ENCODE peak calls at places on chromosomes 3 and 15, in five cellular contexts. F is colonic mucosa, U is right atrium auricular region, N is lower lobe of right lung, E is GM10248. A is an unnamed sample.
A peak's percentile ranks its signal among the peaks of the same experiment; 100 is the strongest.

GRCh38 chr3:187208159-187208558 is 10.9 kb downstream of the RTP1 start:
- DNase-seq in F (no peak), U (no peak), N (no peak), E (no peak), A (no peak)

GRCh38 chr3:148992027-148992634 is 791 bp downstream of the GYG1 start:
- DNase-seq in F (peak; percentile 44), U (no peak), N (peak; percentile 72), E (peak; percentile 60), A (no peak)

GRCh38 chr3:115062412-115062956 is 84.6 kb downstream of the ZBTB20 start:
- DNase-seq in F (no peak), U (no peak), N (no peak), E (no peak), A (peak; percentile 32)

GRCh38 chr3:168024537-168024941 is 71.2 kb downstream of the GOLIM4 start:
- DNase-seq in F (no peak), U (no peak), N (no peak), E (no peak), A (peak; percentile 70)

GRCh38 chr3:150334974-150335373 is 73.1 kb upstream of the TSC22D2 start:
- DNase-seq in F (no peak), U (no peak), N (no peak), E (no peak), A (no peak)

GRCh38 chr3:141399979-141400971 is 32.0 kb downstream of the ZBTB38 start:
- DNase-seq in F (peak; percentile 65), U (no peak), N (no peak), E (no peak), A (no peak)

GRCh38 chr3:132228923-132229322 is 88.3 kb upstream of the ACP3 start:
- DNase-seq in F (no peak), U (no peak), N (no peak), E (no peak), A (no peak)

GRCh38 chr15:38818156-38818745 is 253.6 kb upstream of the RASGRP1 start:
- DNase-seq in F (no peak), U (no peak), N (no peak), E (no peak), A (no peak)

GRCh38 chr3:112303811-112304325 is 9.9 kb upstream of the SLC9C1 start:
- DNase-seq in F (no peak), U (no peak), N (no peak), E (no peak), A (no peak)

GRCh38 chr3:66418432-66419052 is 82.3 kb downstream of the LRIG1 start:
- DNase-seq in F (no peak), U (no peak), N (peak; percentile 83), E (no peak), A (no peak)

GRCh38 chr15:88636039-88636438 is 2.8 kb upstream of the ISG20 start:
- DNase-seq in F (peak; percentile 56), U (no peak), N (peak; percentile 61), E (no peak), A (no peak)

GRCh38 chr3:183301937-183302580 is 49.0 kb downstream of the B3GNT5 start:
- DNase-seq in F (no peak), U (no peak), N (no peak), E (no peak), A (no peak)

GRCh38 chr3:40079203-40079844 is 230.2 kb upstream of the EIF1B start:
- DNase-seq in F (no peak), U (no peak), N (no peak), E (no peak), A (peak; percentile 49)

GRCh38 chr3:45426161-45426560 is 37.8 kb downstream of the LARS2 start:
- DNase-seq in F (no peak), U (no peak), N (peak; percentile 63), E (no peak), A (no peak)

GRCh38 chr3:120101624-120102023 is 7.4 kb upstream of the GSK3B start:
- DNase-seq in F (no peak), U (no peak), N (no peak), E (no peak), A (no peak)

GRCh38 chr3:17577795-17578520 is 164.5 kb downstream of the TBC1D5 start:
- DNase-seq in F (no peak), U (no peak), N (no peak), E (no peak), A (no peak)

GRCh38 chr15:56844463-56844862 is 74.0 kb upstream of the TCF12 start:
- DNase-seq in F (no peak), U (no peak), N (no peak), E (no peak), A (no peak)

GRCh38 chr15:74134387-74135027 is 4.1 kb downstream of the ISLR2 start:
- DNase-seq in F (peak; percentile 54), U (no peak), N (no peak), E (no peak), A (no peak)
- TF ChIP-seq CTCF in F (peak; percentile 31), U (peak; percentile 46), N (peak; percentile 35), E (peak; percentile 41), A (peak; percentile 56)

DNA sequence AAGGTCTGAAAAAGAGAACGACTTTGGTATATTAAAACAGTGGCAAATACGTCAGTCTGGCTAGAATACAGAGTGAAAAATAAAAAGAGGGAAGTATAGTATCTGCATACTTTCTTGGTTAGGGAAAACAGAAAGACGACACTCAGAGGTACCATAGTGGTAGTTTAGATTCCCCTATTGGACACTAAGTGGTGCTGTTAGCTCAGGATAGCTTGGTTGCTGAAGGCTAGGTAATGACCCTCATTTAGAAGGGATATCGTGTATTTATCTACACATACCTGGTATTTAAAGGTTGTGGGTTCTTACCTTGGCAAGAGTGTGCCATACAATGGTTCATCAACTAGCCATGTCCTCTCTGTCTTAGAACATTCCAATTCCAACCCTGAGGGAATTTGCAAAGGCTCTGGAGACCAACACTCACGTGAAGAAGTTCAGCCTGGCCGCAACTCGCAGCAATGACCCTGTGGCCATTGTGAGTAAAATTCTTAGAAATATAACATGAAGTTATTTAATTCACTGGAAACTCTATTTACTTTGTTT is 31.0 kb downstream of the TMOD2 start:
- DNase-seq in F (no peak), U (no peak), N (no peak), E (no peak), A (no peak)
- TF ChIP-seq CTCF in F (no peak), U (no peak), N (peak; percentile 38), E (no peak), A (peak; percentile 19)

DNA sequence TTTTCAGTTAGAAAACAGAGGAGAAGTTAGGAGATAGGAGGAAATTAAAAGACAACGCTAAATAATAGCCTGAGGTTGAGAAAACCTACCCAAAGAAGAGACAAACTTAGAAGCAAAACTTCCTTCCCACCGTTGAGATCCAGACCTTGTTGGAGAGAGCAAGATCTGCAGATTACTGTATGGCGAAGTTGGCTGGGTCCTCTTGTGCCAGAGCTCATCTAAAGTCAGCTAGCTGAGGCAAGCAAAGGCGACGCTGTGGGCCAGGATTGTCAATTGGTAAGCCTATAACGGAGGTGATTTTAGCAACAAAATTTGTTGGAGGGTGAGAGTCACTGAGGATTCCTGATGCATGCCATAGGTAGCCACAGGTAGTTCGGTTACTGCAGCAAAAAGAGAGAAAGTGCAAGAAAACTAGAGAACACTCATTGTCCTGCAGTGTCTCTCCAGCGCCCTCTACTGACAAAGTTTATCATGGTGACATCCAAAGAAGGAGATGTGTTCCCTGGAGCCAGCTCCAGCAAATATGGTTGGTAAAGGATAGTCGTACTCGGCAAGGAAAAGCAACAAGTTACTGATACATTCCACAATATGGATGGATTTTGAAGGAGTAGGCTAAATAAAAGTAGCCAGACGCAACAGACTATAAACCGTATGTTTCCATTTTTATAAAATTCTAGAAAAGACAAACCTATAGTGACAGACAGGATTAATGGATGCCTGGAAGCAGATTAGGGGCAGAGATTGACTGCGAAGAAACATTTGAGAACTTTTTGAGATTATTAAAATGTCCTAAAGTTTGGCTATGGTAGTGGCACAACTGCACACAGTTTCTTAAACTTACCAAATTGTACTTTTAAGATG is 9.8 kb upstream of the OR5K4 start:
- DNase-seq in F (peak; percentile 48), U (no peak), N (no peak), E (peak; percentile 51), A (no peak)
- TF ChIP-seq CTCF in F (peak; percentile 42), U (no peak), N (peak; percentile 50), E (peak; percentile 47), A (peak; percentile 42)

DNA sequence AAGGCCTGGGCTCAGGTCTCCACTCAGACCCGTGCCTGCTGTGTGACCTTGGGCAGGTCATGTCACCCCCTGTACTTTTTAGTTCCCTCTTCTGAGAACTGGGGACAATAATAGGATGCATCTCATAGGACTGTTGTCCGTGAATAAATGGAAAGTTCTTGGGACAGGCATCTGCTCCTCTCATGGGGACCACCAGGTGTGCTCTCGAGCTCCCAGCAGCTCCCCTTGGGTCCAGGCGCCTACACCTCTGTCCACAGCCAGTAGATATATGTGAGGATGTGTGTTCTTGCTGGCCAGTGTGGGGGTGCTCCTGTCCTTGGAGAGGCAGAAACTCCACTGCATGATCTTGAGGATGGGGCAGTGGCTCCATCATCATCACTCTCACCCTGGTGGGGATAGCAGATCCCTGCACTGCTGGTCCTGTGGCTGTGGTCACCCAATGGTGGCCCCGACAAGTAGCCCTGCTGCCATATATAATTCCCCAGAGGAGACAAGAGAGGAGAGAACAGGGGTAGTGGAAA is 257.6 kb upstream of the TLE3 start:
- DNase-seq in F (no peak), U (peak; percentile 49), N (no peak), E (no peak), A (no peak)
- TF ChIP-seq CTCF in F (no peak), U (no peak), N (no peak), E (no peak), A (no peak)

DNA sequence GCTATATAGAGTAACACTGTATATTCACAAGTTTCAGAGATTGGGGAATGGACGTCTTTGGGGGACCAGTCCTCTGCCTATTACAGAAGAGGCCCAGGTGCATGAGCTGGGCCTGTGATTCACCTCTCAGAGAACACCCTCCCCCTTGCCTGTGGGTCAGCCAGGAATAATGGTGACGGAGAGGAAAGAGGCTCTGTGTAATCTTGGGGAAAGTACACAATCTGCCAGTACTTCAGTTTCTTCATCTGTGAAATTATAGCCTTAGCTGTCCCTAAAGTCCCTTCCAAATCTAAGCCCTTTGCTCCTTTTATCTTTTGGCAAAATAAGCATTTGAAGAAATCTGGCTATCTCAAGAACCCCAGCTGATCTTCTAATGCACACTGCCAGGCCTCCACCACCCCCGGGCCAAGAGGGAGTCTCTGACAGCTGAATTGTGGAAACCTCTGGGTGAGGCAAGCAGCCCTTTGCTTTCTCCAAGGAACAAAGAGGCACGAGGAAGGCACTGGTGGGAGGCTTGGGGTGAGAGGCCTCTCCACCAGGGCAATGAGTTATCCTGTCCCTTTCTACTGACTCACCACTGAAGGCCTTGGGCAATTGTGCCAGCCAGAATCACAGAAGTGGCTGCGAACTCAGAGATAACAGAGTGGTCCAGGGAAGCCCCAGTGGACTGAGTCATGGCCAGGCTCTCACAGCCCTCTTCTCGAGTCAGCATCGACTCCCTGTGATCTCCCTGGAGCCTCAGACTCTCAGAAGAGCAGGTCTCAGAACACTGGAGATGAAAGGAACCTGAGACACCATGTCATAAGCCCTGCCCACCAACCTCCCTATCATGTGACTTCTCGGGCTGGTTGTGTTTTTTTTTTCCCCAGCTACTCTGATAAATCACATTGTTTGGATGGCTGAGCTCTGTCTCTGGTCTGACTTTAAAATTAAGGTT is 31.8 kb downstream of the CCNL1 start:
- DNase-seq in F (no peak), U (peak; percentile 90), N (peak; percentile 77), E (peak; percentile 48), A (no peak)
- TF ChIP-seq CTCF in F (no peak), U (no peak), N (no peak), E (no peak), A (no peak)

A was measured in AG09319.